ENCODE peak calls at places on chromosomes 2 and 18, in seven cellular contexts. One of them, this sample, is unnamed.

GRCh38 chr2:134193006-134193405 is 60.9 kb upstream of the MGAT5 start:
- DNase-seq in lower lobe of right lung: no peak
- DNase-seq in transverse colon: no peak
- DNase-seq in fibroblast of villous mesenchyme: peak; percentile 48
- DNase-seq in left lung: no peak
- DNase-seq in WERI-Rb-1: no peak
- DNase-seq in IMR-90: peak; percentile 82
- DNase-seq in this sample: no peak

GRCh38 chr2:224520064-224520463 is 65.1 kb downstream of the CUL3 start:
- DNase-seq in lower lobe of right lung: no peak
- DNase-seq in transverse colon: no peak
- DNase-seq in fibroblast of villous mesenchyme: peak; percentile 94
- DNase-seq in left lung: no peak
- DNase-seq in WERI-Rb-1: no peak
- DNase-seq in IMR-90: peak; percentile 92
- DNase-seq in this sample: peak; percentile 4

GRCh38 chr2:216188956-216189355 is 79.8 kb downstream of the XRCC5 start:
- DNase-seq in lower lobe of right lung: no peak
- DNase-seq in transverse colon: no peak
- DNase-seq in fibroblast of villous mesenchyme: peak; percentile 66
- DNase-seq in left lung: no peak
- DNase-seq in WERI-Rb-1: no peak
- DNase-seq in IMR-90: peak; percentile 18
- DNase-seq in this sample: no peak

GRCh38 chr2:163737563-163737962 is 1.8 kb upstream of the FIGN start:
- DNase-seq in lower lobe of right lung: no peak
- DNase-seq in transverse colon: no peak
- DNase-seq in fibroblast of villous mesenchyme: no peak
- DNase-seq in left lung: no peak
- DNase-seq in WERI-Rb-1: no peak
- DNase-seq in IMR-90: no peak
- DNase-seq in this sample: no peak

GRCh38 chr18:46433121-46433826 is 223.7 kb downstream of the LOXHD1 start:
- DNase-seq in lower lobe of right lung: no peak
- DNase-seq in transverse colon: no peak
- DNase-seq in fibroblast of villous mesenchyme: no peak
- DNase-seq in left lung: no peak
- DNase-seq in WERI-Rb-1: no peak
- DNase-seq in IMR-90: no peak
- DNase-seq in this sample: no peak

GRCh38 chr2:10659898-10660568 is 29.7 kb downstream of the NOL10 start:
- DNase-seq in lower lobe of right lung: no peak
- DNase-seq in transverse colon: peak; percentile 56
- DNase-seq in fibroblast of villous mesenchyme: peak; percentile 76
- DNase-seq in left lung: no peak
- DNase-seq in WERI-Rb-1: peak; percentile 79
- DNase-seq in IMR-90: peak; percentile 90
- DNase-seq in this sample: no peak

GRCh38 chr2:201580486-201580885 is 62.8 kb downstream of the TMEM237 start:
- DNase-seq in lower lobe of right lung: no peak
- DNase-seq in transverse colon: no peak
- DNase-seq in fibroblast of villous mesenchyme: peak; percentile 96
- DNase-seq in left lung: no peak
- DNase-seq in WERI-Rb-1: no peak
- DNase-seq in IMR-90: peak; percentile 89
- DNase-seq in this sample: no peak

GRCh38 chr18:8081872-8082553 is 514.9 kb downstream of the PTPRM start:
- DNase-seq in lower lobe of right lung: no peak
- DNase-seq in transverse colon: no peak
- DNase-seq in fibroblast of villous mesenchyme: no peak
- DNase-seq in left lung: no peak
- DNase-seq in WERI-Rb-1: no peak
- DNase-seq in IMR-90: no peak
- DNase-seq in this sample: no peak

GRCh38 chr2:238007924-238008323 is 41.1 kb downstream of the UBE2F start:
- DNase-seq in lower lobe of right lung: no peak
- DNase-seq in transverse colon: no peak
- DNase-seq in fibroblast of villous mesenchyme: no peak
- DNase-seq in left lung: no peak
- DNase-seq in WERI-Rb-1: no peak
- DNase-seq in IMR-90: no peak
- DNase-seq in this sample: no peak

GRCh38 chr2:109612991-109613921 is 510 bp downstream of the SEPTIN10 start:
- DNase-seq in lower lobe of right lung: peak; percentile 75
- DNase-seq in transverse colon: peak; percentile 63
- DNase-seq in fibroblast of villous mesenchyme: peak; percentile 74
- DNase-seq in left lung: no peak
- DNase-seq in WERI-Rb-1: no peak
- DNase-seq in IMR-90: peak; percentile 61
- DNase-seq in this sample: no peak

GRCh38 chr2:237909075-237909695 is 49.8 kb downstream of the RAMP1 start:
- DNase-seq in lower lobe of right lung: no peak
- DNase-seq in transverse colon: no peak
- DNase-seq in fibroblast of villous mesenchyme: no peak
- DNase-seq in left lung: no peak
- DNase-seq in WERI-Rb-1: no peak
- DNase-seq in IMR-90: no peak
- DNase-seq in this sample: no peak

GRCh38 chr18:78784861-78785260 is 194.8 kb upstream of the SALL3 start:
- DNase-seq in lower lobe of right lung: no peak
- DNase-seq in transverse colon: no peak
- DNase-seq in fibroblast of villous mesenchyme: no peak
- DNase-seq in left lung: peak; percentile 53
- DNase-seq in WERI-Rb-1: no peak
- DNase-seq in IMR-90: no peak
- DNase-seq in this sample: no peak

GRCh38 chr2:45199973-45200372 is 190.7 kb upstream of the SIX2 start:
- DNase-seq in lower lobe of right lung: no peak
- DNase-seq in transverse colon: no peak
- DNase-seq in fibroblast of villous mesenchyme: no peak
- DNase-seq in left lung: no peak
- DNase-seq in WERI-Rb-1: peak; percentile 69
- DNase-seq in IMR-90: no peak
- DNase-seq in this sample: no peak

GRCh38 chr18:23982154-23983071 is 32.1 kb upstream of the TTC39C start:
- DNase-seq in lower lobe of right lung: no peak
- DNase-seq in transverse colon: peak; percentile 48
- DNase-seq in fibroblast of villous mesenchyme: peak; percentile 63
- DNase-seq in left lung: no peak
- DNase-seq in WERI-Rb-1: peak; percentile 74
- DNase-seq in IMR-90: peak; percentile 75
- DNase-seq in this sample: no peak

GRCh38 chr18:68728301-68728700 is 13.4 kb upstream of the TMX3 start:
- DNase-seq in lower lobe of right lung: no peak
- DNase-seq in transverse colon: no peak
- DNase-seq in fibroblast of villous mesenchyme: no peak
- DNase-seq in left lung: no peak
- DNase-seq in WERI-Rb-1: no peak
- DNase-seq in IMR-90: no peak
- DNase-seq in this sample: no peak

GRCh38 chr2:73266061-73266891 is 18.0 kb downstream of the FBXO41 start:
- DNase-seq in lower lobe of right lung: no peak
- DNase-seq in transverse colon: no peak
- DNase-seq in fibroblast of villous mesenchyme: peak; percentile 14
- DNase-seq in left lung: peak; percentile 68
- DNase-seq in WERI-Rb-1: no peak
- DNase-seq in IMR-90: peak; percentile 65
- DNase-seq in this sample: no peak

GRCh38 chr18:45825258-45825744 is at the start of gene SIGLEC15:
- DNase-seq in lower lobe of right lung: no peak
- DNase-seq in transverse colon: no peak
- DNase-seq in fibroblast of villous mesenchyme: no peak
- DNase-seq in left lung: no peak
- DNase-seq in WERI-Rb-1: no peak
- DNase-seq in IMR-90: no peak
- DNase-seq in this sample: no peak

GRCh38 chr2:43576983-43577892 is 18.6 kb downstream of the THADA start:
- DNase-seq in lower lobe of right lung: no peak
- DNase-seq in transverse colon: no peak
- DNase-seq in fibroblast of villous mesenchyme: peak; percentile 77
- DNase-seq in left lung: no peak
- DNase-seq in WERI-Rb-1: no peak
- DNase-seq in IMR-90: peak; percentile 84
- DNase-seq in this sample: no peak

GRCh38 chr18:63154350-63155152 is 165.0 kb downstream of the BCL2 start:
- DNase-seq in lower lobe of right lung: no peak
- DNase-seq in transverse colon: no peak
- DNase-seq in fibroblast of villous mesenchyme: no peak
- DNase-seq in left lung: no peak
- DNase-seq in WERI-Rb-1: no peak
- DNase-seq in IMR-90: no peak
- DNase-seq in this sample: no peak

GRCh38 chr18:63157293-63158011 is 162.1 kb downstream of the BCL2 start:
- DNase-seq in lower lobe of right lung: no peak
- DNase-seq in transverse colon: peak; percentile 51
- DNase-seq in fibroblast of villous mesenchyme: no peak
- DNase-seq in left lung: no peak
- DNase-seq in WERI-Rb-1: no peak
- DNase-seq in IMR-90: no peak
- DNase-seq in this sample: no peak

GRCh38 chr18:63155910-63156773 is 163.4 kb downstream of the BCL2 start:
- DNase-seq in lower lobe of right lung: no peak
- DNase-seq in transverse colon: no peak
- DNase-seq in fibroblast of villous mesenchyme: no peak
- DNase-seq in left lung: no peak
- DNase-seq in WERI-Rb-1: no peak
- DNase-seq in IMR-90: no peak
- DNase-seq in this sample: no peak

GRCh38 chr18:63152791-63153190 is 166.8 kb downstream of the BCL2 start:
- DNase-seq in lower lobe of right lung: no peak
- DNase-seq in transverse colon: no peak
- DNase-seq in fibroblast of villous mesenchyme: no peak
- DNase-seq in left lung: no peak
- DNase-seq in WERI-Rb-1: no peak
- DNase-seq in IMR-90: no peak
- DNase-seq in this sample: no peak

DNA sequence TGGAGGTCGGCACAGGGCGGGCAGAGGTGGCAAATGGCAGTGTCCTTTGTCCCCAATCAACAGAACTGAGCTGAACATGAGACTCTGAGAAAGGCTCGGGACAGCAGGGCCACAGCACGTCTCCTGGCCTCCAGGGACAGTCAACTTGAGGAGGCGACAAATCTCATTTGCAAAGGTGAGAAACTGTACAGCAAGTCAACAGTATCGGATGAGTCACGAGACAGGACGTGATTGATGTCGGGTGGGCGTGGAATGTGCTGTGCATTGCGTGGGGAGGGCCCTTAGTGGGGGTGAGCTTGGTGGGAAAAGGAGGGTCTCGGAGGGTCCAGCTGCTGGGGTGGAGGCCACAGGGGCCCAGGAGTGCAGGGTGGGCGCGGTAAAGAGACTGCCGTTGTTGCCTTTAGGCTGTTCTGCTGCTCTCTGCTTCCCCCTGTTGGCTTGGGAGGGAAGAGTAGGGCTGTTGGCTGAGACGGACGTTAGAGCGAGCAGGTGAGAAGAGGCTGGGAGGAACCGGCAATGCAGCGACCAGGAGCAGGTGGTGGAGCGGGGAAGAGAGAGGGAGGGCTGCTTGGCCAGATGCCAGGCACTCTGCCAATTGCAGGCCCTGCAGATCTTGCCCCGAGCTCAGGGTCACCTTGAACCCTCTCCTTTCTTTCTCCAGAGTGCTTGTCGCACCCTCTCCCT is 164.3 kb downstream of the BCL2 start:
- DNase-seq in lower lobe of right lung: peak; percentile 72
- DNase-seq in transverse colon: peak; percentile 92
- DNase-seq in fibroblast of villous mesenchyme: peak; percentile 23
- DNase-seq in left lung: peak; percentile 80
- DNase-seq in WERI-Rb-1: peak; percentile 87
- DNase-seq in IMR-90: no peak
- DNase-seq in this sample: peak; percentile 78
- TF ChIP-seq CTCF in lower lobe of right lung: peak; percentile 77
- TF ChIP-seq CTCF in transverse colon: peak; percentile 82
- TF ChIP-seq CTCF in fibroblast of villous mesenchyme: peak; percentile 87
- TF ChIP-seq CTCF in left lung: peak; percentile 79
- TF ChIP-seq CTCF in WERI-Rb-1: peak; percentile 96
- TF ChIP-seq CTCF in IMR-90: peak; percentile 32
- TF ChIP-seq CTCF in this sample: peak; percentile 79

DNA sequence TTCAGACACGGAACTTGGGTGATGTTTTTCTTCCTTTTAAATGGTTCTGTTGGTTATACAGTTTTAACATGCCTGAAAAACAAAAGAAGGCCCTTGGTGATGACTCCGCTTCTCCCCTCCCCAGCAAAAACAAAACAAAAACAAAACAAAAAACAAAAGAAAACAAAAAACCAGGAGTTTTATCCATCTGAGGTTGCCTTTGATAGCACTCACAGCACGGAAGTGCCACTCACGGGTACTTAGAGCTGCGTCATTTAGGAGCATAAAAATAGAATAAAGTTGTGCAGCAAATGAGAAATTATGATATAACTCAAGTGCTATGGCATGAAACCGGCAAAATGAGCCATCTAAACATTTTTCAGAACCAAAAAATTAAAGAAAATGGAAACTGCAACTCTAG is 57.7 kb downstream of the ZEB2 start:
- DNase-seq in lower lobe of right lung: no peak
- DNase-seq in transverse colon: no peak
- DNase-seq in fibroblast of villous mesenchyme: no peak
- DNase-seq in left lung: no peak
- DNase-seq in WERI-Rb-1: no peak
- DNase-seq in IMR-90: no peak
- DNase-seq in this sample: no peak
- H3K4me3 ChIP-seq in lower lobe of right lung: no peak overlapping the region
- H3K4me3 ChIP-seq in transverse colon: no peak overlapping the region
- H3K4me3 ChIP-seq in fibroblast of villous mesenchyme: no peak overlapping the region
- H3K4me3 ChIP-seq in left lung: no peak overlapping the region
- H3K4me3 ChIP-seq in WERI-Rb-1: no peak overlapping the region
- H3K4me3 ChIP-seq in IMR-90: no peak overlapping the region
- H3K4me3 ChIP-seq in this sample: no peak overlapping the region

GRCh38 chr2:174039551-174040416 is 74.6 kb upstream of the SP3 start:
- DNase-seq in lower lobe of right lung: peak; percentile 92
- DNase-seq in transverse colon: peak; percentile 90
- DNase-seq in fibroblast of villous mesenchyme: peak; percentile 98
- DNase-seq in left lung: peak; percentile 85
- DNase-seq in WERI-Rb-1: peak; percentile 88
- DNase-seq in IMR-90: peak; percentile 97
- DNase-seq in this sample: peak; percentile 86
- TF ChIP-seq CTCF in lower lobe of right lung: peak; percentile 81
- TF ChIP-seq CTCF in transverse colon: peak; percentile 83
- TF ChIP-seq CTCF in fibroblast of villous mesenchyme: peak; percentile 91
- TF ChIP-seq CTCF in left lung: peak; percentile 90
- TF ChIP-seq CTCF in WERI-Rb-1: peak; percentile 78
- TF ChIP-seq CTCF in IMR-90: peak; percentile 93
- TF ChIP-seq CTCF in this sample: peak; percentile 67

DNA sequence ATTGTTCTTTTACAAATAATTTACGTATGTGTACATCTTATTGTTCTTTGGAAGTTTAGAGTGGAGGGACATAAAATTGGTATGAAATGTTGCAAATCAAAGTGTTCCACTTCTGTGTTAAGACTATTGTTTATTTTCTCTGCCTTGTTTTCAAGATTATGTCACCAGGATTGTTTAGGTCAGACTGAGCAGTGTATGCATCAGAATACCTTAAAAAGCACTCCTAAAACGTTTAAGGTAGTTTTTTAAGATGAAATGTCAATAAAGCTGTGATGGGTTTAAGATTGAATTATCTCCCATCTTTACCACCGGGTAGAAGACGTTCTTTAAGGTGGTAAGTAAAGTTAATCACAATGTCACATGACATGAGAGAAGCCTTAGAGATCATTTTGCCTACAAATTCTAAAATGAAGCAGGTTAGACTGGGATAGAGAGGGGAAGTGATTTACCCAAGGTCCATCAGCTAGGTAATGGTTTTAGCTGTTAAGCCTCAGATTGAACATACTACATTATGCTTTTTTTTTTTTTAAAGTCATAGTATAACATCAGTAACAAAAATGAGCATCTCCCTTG is 10.6 kb downstream of the VAPA start:
- DNase-seq in lower lobe of right lung: no peak
- DNase-seq in transverse colon: no peak
- DNase-seq in fibroblast of villous mesenchyme: no peak
- DNase-seq in left lung: no peak
- DNase-seq in WERI-Rb-1: no peak
- DNase-seq in IMR-90: no peak
- DNase-seq in this sample: no peak
- H3K4me3 ChIP-seq in lower lobe of right lung: no peak overlapping the region
- H3K4me3 ChIP-seq in transverse colon: no peak overlapping the region
- H3K4me3 ChIP-seq in fibroblast of villous mesenchyme: no peak overlapping the region
- H3K4me3 ChIP-seq in left lung: no peak overlapping the region
- H3K4me3 ChIP-seq in WERI-Rb-1: no peak overlapping the region
- H3K4me3 ChIP-seq in IMR-90: no peak overlapping the region
- H3K4me3 ChIP-seq in this sample: no peak overlapping the region

This sample was measured in CD8-positive, alpha-beta T cell.